ENCODE peak calls at places on chromosome 6, in five cellular contexts. H, X, K, U and W are unnamed samples.

GRCh38 chr6:152068622-152069261 is 261.3 kb downstream of the ESR1 start:
- DNase-seq in U (no peak), K (peak; percentile 13), X (no peak), H (no peak), W (no peak)

GRCh38 chr6:137133136-137133535 is 40.3 kb downstream of the IL22RA2 start:
- DNase-seq in H (no peak), X (no peak), K (no peak), U (no peak), W (no peak)

GRCh38 chr6:128570439-128571063 is 50.2 kb upstream of the PTPRK start:
- DNase-seq in H (no peak), X (no peak), K (no peak), U (no peak), W (no peak)

GRCh38 chr6:18047406-18047805 is 60.0 kb upstream of the KIF13A start:
- DNase-seq in U (no peak), H (no peak), X (no peak), K (no peak), W (no peak)

GRCh38 chr6:106631356-106631755 is 2.0 kb downstream of the QRSL1 start:
- DNase-seq in K (no peak), X (no peak), H (no peak), U (no peak), W (no peak)

GRCh38 chr6:144155529-144155928 is 5.2 kb downstream of the STX11 start:
- DNase-seq in U (no peak), H (no peak), K (no peak), X (no peak), W (no peak)

GRCh38 chr6:83872386-83873118 is 13.1 kb downstream of the CYB5R4 start:
- DNase-seq in X (no peak), H (no peak), K (no peak), U (no peak), W (no peak)

GRCh38 chr6:167826230-167827061 is at the start of gene AFDN:
- DNase-seq in U (peak; percentile 90), X (no peak), K (peak; percentile 37), H (peak; percentile 52), W (no peak)

GRCh38 chr6:165917576-165917975 is 250.1 kb downstream of the TBXT start:
- DNase-seq in X (no peak), H (no peak), U (no peak), K (no peak), W (no peak)